ENCODE peak calls at places on chromosomes 7 and 10, in eight cellular contexts. N is cardiac muscle cell, F is BJ, E is heart left ventricle, A is progenitor cell of endocrine pancreas, S is GM13976, V is GM12865, P is retinal pigment epithelial cell. R is an unnamed sample.

GRCh38 chr7:1120791-1121190 is 32.9 kb downstream of the GPER1 start:
- DNase-seq in A (no peak), N (no peak), S (no peak), V (no peak), E (no peak), P (no peak), F (no peak), R (no peak)

GRCh38 chr7:39880556-39880955 is 69.5 kb upstream of the CDK13 start:
- DNase-seq in V (no peak), A (no peak), P (peak; percentile 72), S (no peak), E (no peak), F (no peak), N (no peak), R (peak; percentile 9)

GRCh38 chr10:92011560-92012214 is 88.1 kb downstream of the BTAF1 start:
- DNase-seq in F (peak; percentile 4), V (no peak), N (no peak), E (no peak), A (no peak), S (no peak), P (no peak), R (peak; percentile 75)

GRCh38 chr7:21911341-21911875 is 34.3 kb downstream of the CDCA7L start:
- DNase-seq in N (no peak), F (peak; percentile 92), A (no peak), S (no peak), P (no peak), E (no peak), V (no peak), R (peak; percentile 86)

GRCh38 chr10:89515031-89515841 is 20.2 kb downstream of the SLC16A12 start:
- DNase-seq in S (no peak), F (peak; percentile 97), E (peak; percentile 43), N (peak; percentile 56), P (peak; percentile 78), V (no peak), A (no peak), R (peak; percentile 94)

GRCh38 chr7:135380351-135380750 is 129.6 kb downstream of the CNOT4 start:
- DNase-seq in E (no peak), F (no peak), A (no peak), S (no peak), V (no peak), P (no peak), N (no peak), R (no peak)

GRCh38 chr10:100148353-100149211 is 37.2 kb downstream of the ERLIN1 start:
- DNase-seq in P (peak; percentile 29), E (no peak), V (peak; percentile 64), N (no peak), S (peak; percentile 64), F (no peak), A (no peak), R (peak; percentile 57)

GRCh38 chr7:133364959-133365680 is 112.2 kb downstream of the EXOC4 start:
- DNase-seq in F (no peak), E (no peak), S (no peak), P (no peak), A (no peak), V (no peak), N (no peak), R (peak; percentile 1)

GRCh38 chr10:86344714-86345161 is 21.9 kb downstream of the GRID1 start:
- DNase-seq in V (no peak), A (no peak), P (no peak), F (no peak), S (no peak), E (no peak), N (no peak), R (no peak)
- TF ChIP-seq CTCF in V (no peak), A (no peak), P (no peak), F (no peak), S (no peak), E (no peak), N (no peak), R (no peak)

GRCh38 chr7:99387912-99388311 is 13.4 kb downstream of the ARPC1B start:
- DNase-seq in V (no peak), F (no peak), E (no peak), A (no peak), S (no peak), N (no peak), P (no peak), R (no peak)

GRCh38 chr7:99384523-99384922 is 10.0 kb downstream of the ARPC1B start:
- DNase-seq in E (no peak), V (no peak), N (no peak), P (no peak), A (no peak), F (no peak), S (no peak), R (no peak)

GRCh38 chr7:99385564-99385963 is 11.0 kb downstream of the ARPC1B start:
- DNase-seq in P (no peak), F (no peak), S (no peak), A (no peak), V (no peak), N (no peak), E (no peak), R (no peak)

GRCh38 chr7:99383791-99384370 is 9.4 kb downstream of the ARPC1B start:
- DNase-seq in N (no peak), F (no peak), A (no peak), P (no peak), E (no peak), V (no peak), S (no peak), R (no peak)

DNA sequence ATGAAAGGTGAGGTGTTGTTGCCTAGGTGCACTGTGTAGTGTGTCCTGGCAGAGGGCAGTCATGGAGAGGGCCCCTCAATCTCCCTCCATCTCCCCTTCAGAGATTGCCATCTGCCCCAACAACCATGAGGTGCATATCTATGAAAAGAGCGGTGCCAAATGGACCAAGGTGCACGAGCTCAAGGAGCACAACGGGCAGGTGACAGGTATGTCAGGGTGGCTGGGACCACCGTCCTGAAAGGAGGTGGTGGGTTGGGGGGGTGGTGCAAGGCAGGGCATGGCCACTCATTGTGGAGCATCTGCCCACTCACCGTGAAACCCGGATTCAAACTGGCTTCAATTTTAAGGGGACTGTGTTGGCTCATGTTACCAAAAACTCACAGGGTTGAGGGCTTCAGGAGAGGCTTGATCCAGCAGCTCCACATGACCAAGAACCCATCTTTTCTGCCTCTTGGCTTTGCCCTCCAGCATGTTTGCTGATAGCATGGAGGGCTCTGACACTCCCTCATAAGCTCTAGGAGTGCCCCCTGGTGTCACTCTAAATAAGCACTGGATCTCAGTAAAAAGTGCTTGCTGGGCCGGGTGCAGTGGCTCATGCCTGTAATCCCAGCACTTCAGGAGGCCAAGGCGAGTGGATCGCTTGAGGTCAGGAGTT is 12.2 kb downstream of the ARPC1B start:
- DNase-seq in N (no peak), S (no peak), V (peak; percentile 59), A (no peak), P (no peak), F (no peak), E (no peak), R (peak; percentile 48)
- TF ChIP-seq CTCF in N (peak; percentile 22), S (peak; percentile 31), V (peak; percentile 30), A (no peak), P (peak; percentile 35), F (peak; percentile 39), E (peak; percentile 28), R (peak; percentile 57)

GRCh38 chr7:156152380-156152779 is 340.1 kb upstream of the SHH start:
- DNase-seq in V (no peak), E (no peak), F (no peak), N (no peak), P (no peak), S (no peak), A (no peak), R (no peak)

GRCh38 chr7:156148995-156149394 is 336.7 kb upstream of the SHH start:
- DNase-seq in N (no peak), P (no peak), S (no peak), A (no peak), V (no peak), E (no peak), F (no peak), R (no peak)

GRCh38 chr7:156151082-156151481 is 338.8 kb upstream of the SHH start:
- DNase-seq in A (no peak), E (no peak), S (no peak), F (no peak), N (no peak), V (no peak), P (no peak), R (no peak)

GRCh38 chr7:156153590-156153989 is 341.3 kb upstream of the SHH start:
- DNase-seq in S (no peak), A (no peak), F (no peak), P (no peak), N (no peak), V (no peak), E (no peak), R (no peak)

GRCh38 chr7:156151658-156152057 is 339.4 kb upstream of the SHH start:
- DNase-seq in E (no peak), A (no peak), V (no peak), F (no peak), P (no peak), N (no peak), S (no peak), R (no peak)
- TF ChIP-seq CTCF in E (no peak), A (no peak), V (no peak), F (no peak), P (no peak), N (no peak), S (no peak), R (no peak)

DNA sequence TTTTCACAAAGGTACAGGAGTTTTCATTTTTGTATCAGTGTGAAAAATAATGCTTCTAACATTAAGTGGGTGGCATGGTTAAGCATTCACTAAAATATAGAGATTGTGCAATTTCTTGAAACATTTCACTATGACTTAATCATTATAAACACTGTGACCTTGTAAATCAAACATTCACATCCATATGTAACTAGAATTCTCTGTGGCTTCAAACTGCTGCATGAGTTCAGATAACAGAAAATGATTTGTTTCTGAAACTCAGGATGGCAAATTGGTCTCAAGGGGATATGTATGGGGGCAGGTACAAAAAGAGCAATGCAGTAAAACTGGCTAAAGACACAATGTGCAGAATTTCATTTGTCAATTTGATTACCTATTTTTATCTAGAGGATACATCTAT is 3.8 kb downstream of the FAM133B start:
- DNase-seq in E (no peak), P (no peak), A (no peak), N (no peak), S (no peak), V (no peak), F (peak; percentile 9), R (no peak)
- TF ChIP-seq CTCF in E (no peak), P (no peak), A (no peak), N (no peak), S (no peak), V (no peak), F (no peak), R (no peak)

R was measured in HFFc6.